ENCODE peak calls at places on chromosome 10, in ten cellular contexts. E is endothelial cell, B is cardiac fibroblast, L is left ventricle myocardium inferior, T is A549, A is osteocyte, S is progenitor cell of endocrine pancreas, V is H9, G is tibial nerve, F is sigmoid colon. H is an unnamed sample.

GRCh38 chr10:90930070-90930837 is 9.4 kb upstream of the ANKRD1 start:
- DNase-seq in E (no peak), B (peak), L (peak), T (peak), A (no peak), S (no peak), V (peak), G (no peak), F (no peak), H (no peak)

GRCh38 chr10:22656056-22656455 is 58.3 kb downstream of the PIP4K2A start:
- DNase-seq in E (no peak), B (no peak), L (no peak), T (no peak), A (no peak), S (no peak), V (no peak), G (no peak), F (no peak), H (no peak)

GRCh38 chr10:32949221-32949678 is 8.8 kb downstream of the ITGB1 start:
- DNase-seq in E (no peak), B (no peak), L (no peak), T (no peak), A (no peak), S (no peak), V (no peak), G (no peak), F (no peak), H (no peak)

GRCh38 chr10:17835688-17836087 is 26.5 kb downstream of the MRC1 start:
- DNase-seq in E (no peak), B (peak), L (no peak), T (peak), A (no peak), S (no peak), V (peak), G (no peak), F (no peak), H (no peak)

GRCh38 chr10:45452743-45453452 is 78.9 kb downstream of the ALOX5 start:
- DNase-seq in E (no peak), B (no peak), L (no peak), T (no peak), A (no peak), S (no peak), V (no peak), G (no peak), F (no peak), H (no peak)

GRCh38 chr10:27319752-27320561 is 79.4 kb upstream of the ACBD5 start:
- DNase-seq in E (peak), B (peak), L (peak), T (peak), A (no peak), S (no peak), V (peak), G (peak), F (peak), H (peak)

GRCh38 chr10:43211431-43212042 is 55.3 kb downstream of the RASGEF1A start:
- DNase-seq in E (no peak), B (no peak), L (no peak), T (no peak), A (no peak), S (no peak), V (no peak), G (no peak), F (peak), H (no peak)

GRCh38 chr10:90999512-91000172 is 78.8 kb upstream of the ANKRD1 start:
- DNase-seq in E (no peak), B (no peak), L (no peak), T (no peak), A (no peak), S (no peak), V (no peak), G (no peak), F (no peak), H (peak)

GRCh38 chr10:121994429-121994881 is 5.5 kb downstream of the TACC2 start:
- DNase-seq in E (no peak), B (no peak), L (peak), T (no peak), A (no peak), S (no peak), V (no peak), G (peak), F (peak), H (no peak)

DNA sequence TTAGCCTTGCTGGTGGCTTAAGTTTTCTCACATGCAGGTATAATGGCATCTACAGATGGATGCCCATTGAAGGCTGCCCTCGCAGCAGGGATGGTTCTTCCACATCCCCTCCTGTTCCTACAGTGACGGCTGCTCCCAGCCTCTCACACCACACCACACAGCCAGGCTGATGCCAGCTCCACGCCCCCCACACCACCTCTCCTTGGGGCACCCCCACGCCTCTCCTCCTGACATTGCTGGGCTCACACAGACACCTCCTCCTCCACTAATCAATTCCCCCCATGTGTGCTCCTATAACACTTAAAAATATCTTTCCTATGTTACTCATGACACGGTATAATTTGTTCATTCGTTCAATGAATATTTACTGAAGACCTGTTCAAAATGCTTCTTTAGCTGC is 244.0 kb downstream of the WDR37 start:
- DNase-seq in E (no peak), B (no peak), L (no peak), T (no peak), A (peak), S (no peak), V (no peak), G (no peak), F (no peak), H (no peak)
- TF ChIP-seq CTCF in E (no peak), B (no peak), L (no peak), T (no peak), A (no peak), S (no peak), V (no peak), G (no peak), F (no peak), H (no peak)

GRCh38 chr10:71220689-71221540 is 8.5 kb downstream of the UNC5B start:
- DNase-seq in E (no peak), B (no peak), L (no peak), T (no peak), A (no peak), S (no peak), V (no peak), G (no peak), F (peak), H (no peak)
- TF ChIP-seq CTCF in E (no peak), B (no peak), L (no peak), T (no peak), A (no peak), S (no peak), V (no peak), G (no peak), F (no peak), H (no peak)

GRCh38 chr10:119078422-119079179 is 2.0 kb downstream of the EIF3A start:
- DNase-seq in E (no peak), B (no peak), L (no peak), T (no peak), A (no peak), S (no peak), V (no peak), G (no peak), F (no peak), H (peak)

GRCh38 chr10:119079572-119080520 is 771 bp downstream of the EIF3A start:
- DNase-seq in E (peak), B (peak), L (peak), T (peak), A (peak), S (peak), V (peak), G (peak), F (peak), H (peak)

GRCh38 chr10:119080521-119081259 is at the start of gene EIF3A:
- DNase-seq in E (peak), B (peak), L (peak), T (peak), A (peak), S (peak), V (peak), G (peak), F (peak), H (peak)
- TF ChIP-seq CTCF in E (no peak), B (no peak), L (no peak), T (no peak), A (no peak), S (no peak), V (no peak), G (no peak), F (no peak), H (no peak)

GRCh38 chr10:77455538-77455937 is 182.1 kb downstream of the KCNMA1 start:
- DNase-seq in E (no peak), B (peak), L (no peak), T (peak), A (no peak), S (no peak), V (no peak), G (no peak), F (no peak), H (no peak)

GRCh38 chr10:77452952-77453564 is 184.6 kb downstream of the KCNMA1 start:
- DNase-seq in E (no peak), B (no peak), L (no peak), T (no peak), A (no peak), S (no peak), V (no peak), G (no peak), F (no peak), H (no peak)

GRCh38 chr10:77458986-77459590 is 178.5 kb downstream of the KCNMA1 start:
- DNase-seq in E (no peak), B (peak), L (no peak), T (no peak), A (no peak), S (no peak), V (no peak), G (no peak), F (no peak), H (no peak)

GRCh38 chr10:77457266-77457665 is 180.3 kb downstream of the KCNMA1 start:
- DNase-seq in E (no peak), B (no peak), L (no peak), T (no peak), A (no peak), S (no peak), V (no peak), G (no peak), F (no peak), H (no peak)

GRCh38 chr10:77456414-77456813 is 181.2 kb downstream of the KCNMA1 start:
- DNase-seq in E (no peak), B (no peak), L (no peak), T (no peak), A (no peak), S (no peak), V (no peak), G (no peak), F (no peak), H (no peak)
- TF ChIP-seq CTCF in E (no peak), B (no peak), L (no peak), T (no peak), A (no peak), S (no peak), V (no peak), G (no peak), F (no peak), H (peak)

DNA sequence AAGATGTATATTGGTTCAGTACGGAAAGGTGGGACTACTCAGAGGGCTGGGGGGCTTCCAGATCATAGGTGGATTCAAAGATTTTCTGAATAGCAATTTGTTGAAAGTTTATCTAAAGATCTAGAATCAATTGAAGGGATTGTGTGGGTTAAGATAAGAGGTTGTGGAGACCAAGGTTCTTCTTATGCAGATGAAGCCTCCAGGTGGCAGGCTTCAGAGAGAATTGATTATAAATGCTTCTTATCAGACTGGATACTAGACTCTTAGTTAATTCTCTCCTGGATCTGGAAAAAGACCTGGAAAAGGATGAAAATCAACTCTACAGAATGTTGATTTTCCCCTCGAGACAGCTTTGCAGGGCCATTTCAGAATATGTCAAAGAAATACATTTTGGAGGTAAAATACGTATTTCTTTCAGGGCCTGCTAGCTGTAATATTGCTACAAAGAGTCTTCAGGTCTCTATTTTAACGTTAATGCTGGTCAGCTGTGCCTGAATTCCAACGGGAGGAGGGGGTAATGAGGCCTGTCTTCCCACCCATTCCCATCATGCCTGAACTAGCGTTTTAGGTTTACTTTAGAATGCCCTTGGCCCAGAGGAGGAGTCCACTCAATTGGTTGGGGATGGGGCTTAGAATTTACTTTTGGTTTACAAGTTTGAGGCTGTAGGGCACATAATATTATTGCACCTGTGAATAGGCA is 12.8 kb upstream of the GPR15LG start:
- DNase-seq in E (no peak), B (no peak), L (no peak), T (no peak), A (no peak), S (no peak), V (no peak), G (no peak), F (no peak), H (no peak)
- TF ChIP-seq CTCF in E (no peak), B (no peak), L (no peak), T (no peak), A (no peak), S (no peak), V (peak), G (no peak), F (no peak), H (no peak)

DNA sequence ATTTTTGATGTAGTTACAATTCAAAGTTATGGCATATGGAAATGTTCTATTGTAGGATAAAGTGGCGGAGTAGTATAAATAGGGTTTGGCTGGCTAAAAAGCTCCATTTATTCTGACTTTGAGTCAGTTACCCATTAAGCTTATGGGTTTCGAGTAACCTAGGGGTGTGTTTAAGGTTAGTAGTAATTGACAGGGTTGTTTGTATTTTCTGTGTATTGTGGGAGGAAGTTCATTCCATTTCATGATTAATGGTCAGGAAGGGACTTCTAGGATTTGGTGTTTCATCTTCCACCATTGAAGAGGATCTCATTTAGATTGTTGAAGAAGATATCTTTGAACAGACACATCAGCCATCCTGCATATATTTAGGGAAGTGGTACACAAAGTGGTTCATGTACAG is 75.0 kb downstream of the BICC1 start:
- DNase-seq in E (no peak), B (no peak), L (no peak), T (no peak), A (no peak), S (no peak), V (no peak), G (no peak), F (no peak), H (no peak)
- TF ChIP-seq CTCF in E (no peak), B (no peak), L (no peak), T (no peak), A (no peak), S (no peak), V (no peak), G (no peak), F (no peak), H (no peak)

DNA sequence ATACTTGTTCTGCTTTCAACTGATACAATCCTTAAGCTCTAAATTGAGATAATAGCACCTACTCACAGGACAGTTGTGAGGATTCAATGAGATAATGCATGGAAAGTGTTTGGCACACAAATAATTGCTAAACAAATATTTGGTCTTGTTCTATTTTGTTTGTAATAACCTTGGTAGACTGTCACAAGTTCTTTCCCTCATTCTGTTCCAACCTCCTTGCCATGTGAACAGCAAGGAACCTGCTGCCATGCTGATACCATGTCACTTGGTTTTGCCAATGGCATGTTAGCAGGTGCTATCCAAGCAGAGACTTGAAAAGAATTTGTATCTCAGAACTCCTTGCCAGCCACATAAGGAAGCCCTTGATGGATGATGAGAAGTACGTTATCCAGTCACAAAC is 24.8 kb upstream of the TECTB start:
- DNase-seq in E (no peak), B (no peak), L (no peak), T (no peak), A (no peak), S (no peak), V (no peak), G (no peak), F (no peak), H (no peak)
- TF ChIP-seq CTCF in E (no peak), B (no peak), L (no peak), T (no peak), A (no peak), S (no peak), V (no peak), G (no peak), F (no peak), H (no peak)

GRCh38 chr10:110206988-110207804 is at the start of gene MXI1:
- DNase-seq in E (peak), B (peak), L (peak), T (peak), A (no peak), S (peak), V (peak), G (peak), F (peak), H (peak)

GRCh38 chr10:110209926-110210662 is 2.7 kb downstream of the MXI1 start:
- DNase-seq in E (peak), B (peak), L (peak), T (peak), A (no peak), S (peak), V (peak), G (no peak), F (peak), H (peak)

GRCh38 chr10:110209399-110209925 is 2.1 kb downstream of the MXI1 start:
- DNase-seq in E (peak), B (peak), L (peak), T (peak), A (no peak), S (peak), V (peak), G (peak), F (peak), H (peak)

GRCh38 chr10:110207805-110208613 is 604 bp downstream of the MXI1 start:
- DNase-seq in E (peak), B (peak), L (no peak), T (peak), A (no peak), S (no peak), V (peak), G (no peak), F (peak), H (peak)

DNA sequence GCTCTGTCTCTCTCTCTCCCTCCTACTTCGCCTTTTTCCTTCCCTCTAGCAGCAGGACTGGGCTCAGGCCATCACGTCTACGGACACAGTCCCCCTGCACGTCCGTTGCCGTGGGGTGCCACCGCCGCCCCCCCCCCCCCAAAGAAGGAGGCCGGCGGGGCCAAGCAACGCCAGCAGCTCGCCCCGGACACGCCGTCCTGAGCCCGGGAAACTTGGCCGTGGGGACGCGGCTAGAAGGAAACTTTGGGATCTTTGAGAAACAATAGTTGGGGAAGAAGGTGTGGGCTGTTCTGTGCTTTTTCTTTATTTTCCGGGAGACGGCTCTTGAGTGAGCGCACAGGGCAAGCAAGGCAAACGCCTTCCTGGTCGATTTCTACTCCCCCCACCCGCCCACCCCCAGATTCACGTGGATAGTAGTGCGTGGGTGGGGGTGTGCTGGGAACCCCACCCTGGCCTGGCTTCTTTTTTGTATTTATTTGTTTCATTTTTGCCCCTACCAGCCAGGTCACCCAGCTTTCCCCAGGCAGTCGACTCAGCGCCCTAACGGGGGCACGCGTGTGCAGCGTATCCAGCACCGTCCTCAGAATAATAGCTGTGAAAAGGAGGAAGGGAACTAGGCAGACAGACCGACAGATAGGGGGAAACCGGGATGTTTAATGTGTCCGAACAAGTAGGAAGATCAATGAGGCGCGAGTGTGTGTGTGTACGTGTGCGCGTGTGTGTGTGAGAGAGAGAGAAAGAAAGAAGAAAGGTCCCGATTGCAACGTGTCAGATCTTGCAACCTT is 1.4 kb downstream of the MXI1 start:
- DNase-seq in E (no peak), B (peak), L (peak), T (peak), A (no peak), S (no peak), V (no peak), G (peak), F (peak), H (peak)
- TF ChIP-seq CTCF in E (no peak), B (peak), L (no peak), T (peak), A (peak), S (no peak), V (no peak), G (no peak), F (no peak), H (no peak)

GRCh38 chr10:117555017-117555416 is 12.5 kb downstream of the EMX2 start:
- DNase-seq in E (no peak), B (no peak), L (no peak), T (no peak), A (no peak), S (no peak), V (no peak), G (no peak), F (no peak), H (no peak)
- TF ChIP-seq CTCF in E (no peak), B (no peak), L (no peak), T (no peak), A (no peak), S (no peak), V (no peak), G (no peak), F (no peak), H (no peak)

H was measured in GM12865.